ENCODE peak calls at places on chromosome 5, in five cellular contexts. Y is H1, G is endothelial cell, K is thyroid gland, R is Peyer's patch. X is an unnamed sample.

GRCh38 chr5:83396662-83397061 is 74.9 kb upstream of the VCAN start:
- DNase-seq in Y (no peak), R (no peak), K (no peak), G (no peak), X (no peak)

GRCh38 chr5:10481241-10481932 is 39.7 kb downstream of the ROPN1L start:
- DNase-seq in K (no peak), G (no peak), Y (no peak), R (no peak), X (no peak)

GRCh38 chr5:172640822-172641358 is at the start of gene NEURL1B:
- DNase-seq in G (peak), R (peak), Y (no peak), K (peak), X (peak)

GRCh38 chr5:58999804-59000595 is 417.1 kb downstream of the RAB3C start:
- DNase-seq in K (no peak), R (no peak), G (no peak), Y (no peak), X (peak)

GRCh38 chr5:54719384-54720306 is 202.1 kb downstream of the SNX18 start:
- DNase-seq in R (no peak), K (peak), Y (peak), G (no peak), X (no peak)

GRCh38 chr5:10994088-10994986 is 233.3 kb upstream of the DAP start:
- DNase-seq in Y (no peak), R (no peak), G (no peak), K (no peak), X (no peak)

GRCh38 chr5:72290356-72291133 is 29.5 kb downstream of the MRPS27 start:
- DNase-seq in Y (no peak), R (no peak), G (no peak), K (no peak), X (no peak)

GRCh38 chr5:15010936-15011335 is 139.4 kb upstream of the ANKH start:
- DNase-seq in R (no peak), G (no peak), Y (no peak), K (no peak), X (no peak)

GRCh38 chr5:33936004-33936380 is 194 bp upstream of the RXFP3 start:
- DNase-seq in K (peak), Y (no peak), R (no peak), G (peak), X (peak)

GRCh38 chr5:178214160-178214803 is 9.9 kb downstream of the HNRNPAB start:
- DNase-seq in K (no peak), R (no peak), G (no peak), Y (no peak), X (no peak)

GRCh38 chr5:14202462-14202861 is 59.3 kb downstream of the TRIO start:
- DNase-seq in Y (no peak), G (no peak), K (no peak), R (no peak), X (no peak)

GRCh38 chr5:92309336-92309991 is 926.3 kb upstream of the ARRDC3 start:
- DNase-seq in Y (no peak), R (no peak), K (no peak), G (no peak), X (no peak)

GRCh38 chr5:67693956-67694564 is 497.5 kb upstream of the CD180 start:
- DNase-seq in K (peak), R (peak), Y (no peak), G (no peak), X (no peak)

GRCh38 chr5:31641059-31641458 is 2.1 kb downstream of the PDZD2 start:
- DNase-seq in Y (no peak), R (no peak), G (no peak), K (no peak), X (no peak)

GRCh38 chr5:148425808-148426207 is 42.0 kb downstream of the FBXO38 start:
- DNase-seq in K (no peak), Y (no peak), R (no peak), G (no peak), X (no peak)

GRCh38 chr5:146205499-146206202 is 2.2 kb downstream of the RBM27 start:
- DNase-seq in G (no peak), R (no peak), K (no peak), Y (no peak), X (no peak)

GRCh38 chr5:38259062-38259857 is 901 bp downstream of the EGFLAM start:
- DNase-seq in K (no peak), Y (no peak), R (no peak), G (no peak), X (no peak)

GRCh38 chr5:66744040-66744439 is 147.8 kb downstream of the MAST4 start:
- DNase-seq in R (no peak), G (no peak), Y (no peak), K (no peak), X (no peak)

GRCh38 chr5:160119142-160119904 is at the start of gene PWWP2A:
- DNase-seq in R (peak), G (peak), K (peak), Y (peak), X (peak)
- TF ChIP-seq CTCF in R (peak), G (no peak), K (no peak), Y (no peak), X (no peak)

GRCh38 chr5:79080804-79081203 is 11.2 kb downstream of the BHMT2 start:
- DNase-seq in Y (no peak), G (no peak), R (no peak), K (no peak), X (no peak)

GRCh38 chr5:79074641-79075040 is 5.1 kb downstream of the BHMT2 start:
- DNase-seq in G (no peak), Y (no peak), R (no peak), K (no peak), X (no peak)

GRCh38 chr5:79077680-79078365 is 8.3 kb downstream of the BHMT2 start:
- DNase-seq in R (no peak), K (no peak), Y (no peak), G (no peak), X (no peak)

GRCh38 chr5:79076819-79077218 is 7.3 kb downstream of the BHMT2 start:
- DNase-seq in Y (no peak), R (no peak), G (no peak), K (no peak), X (no peak)

GRCh38 chr5:79075646-79076426 is 6.3 kb downstream of the BHMT2 start:
- DNase-seq in R (no peak), Y (no peak), K (no peak), G (no peak), X (no peak)
- TF ChIP-seq CTCF in R (no peak), Y (peak), K (no peak), G (no peak), X (no peak)

DNA sequence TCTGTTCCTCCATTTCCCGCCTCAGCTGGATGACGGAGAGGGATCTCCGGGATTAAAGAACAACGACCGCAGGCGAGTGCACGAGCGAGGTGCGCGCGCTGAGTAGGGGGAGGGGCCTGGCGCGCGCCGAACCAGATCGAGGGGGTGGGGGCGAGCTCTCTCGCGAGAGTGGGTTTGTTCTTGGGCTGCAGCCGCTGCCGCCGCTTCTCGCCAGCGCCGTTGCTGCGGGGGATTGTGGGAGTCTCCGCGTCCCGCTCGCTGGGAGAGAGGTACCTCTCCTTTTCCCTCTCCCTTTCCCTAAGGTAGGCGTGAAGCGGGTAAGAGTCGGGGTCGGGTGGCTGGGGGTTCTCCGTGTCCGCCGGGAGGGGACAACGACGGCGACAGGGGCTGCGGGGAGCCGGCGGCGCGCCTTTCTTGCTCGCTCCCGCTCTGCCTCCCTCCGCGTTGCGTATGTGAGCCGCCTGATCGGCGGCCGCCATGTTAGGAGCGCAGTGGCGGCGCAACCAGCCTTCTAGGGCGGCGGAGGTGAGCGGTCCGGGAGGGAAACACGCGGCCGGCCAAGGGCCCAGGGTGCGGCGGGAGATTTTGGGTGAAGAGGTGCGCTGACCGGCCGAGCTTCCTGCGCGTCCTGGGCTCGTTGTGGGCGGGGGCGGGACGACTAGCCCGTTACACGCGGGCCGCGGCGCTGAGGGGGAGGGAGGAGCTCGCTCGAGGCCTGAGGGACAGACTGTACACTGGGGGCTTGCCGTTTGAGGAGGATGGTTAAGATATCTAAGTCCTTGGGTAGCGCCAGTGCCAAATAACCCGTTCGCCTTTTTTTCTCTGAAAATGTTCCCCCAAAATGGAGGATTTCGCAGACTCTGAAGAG is at the start of gene MATR3:
- DNase-seq in K (peak), Y (peak), R (peak), G (peak), X (peak)
- TF ChIP-seq CTCF in K (no peak), Y (no peak), R (no peak), G (no peak), X (no peak)

GRCh38 chr5:82106207-82106606 is 134.4 kb downstream of the ATG10 start:
- DNase-seq in R (no peak), K (peak), Y (no peak), G (no peak), X (no peak)

GRCh38 chr5:82105457-82105856 is 133.6 kb downstream of the ATG10 start:
- DNase-seq in G (no peak), K (no peak), R (no peak), Y (no peak), X (no peak)

GRCh38 chr5:82106806-82107205 is 135.0 kb downstream of the ATG10 start:
- DNase-seq in K (no peak), G (no peak), Y (no peak), R (no peak), X (no peak)

GRCh38 chr5:82109013-82109412 is 137.2 kb downstream of the ATG10 start:
- DNase-seq in R (no peak), K (no peak), Y (no peak), G (no peak), X (no peak)

DNA sequence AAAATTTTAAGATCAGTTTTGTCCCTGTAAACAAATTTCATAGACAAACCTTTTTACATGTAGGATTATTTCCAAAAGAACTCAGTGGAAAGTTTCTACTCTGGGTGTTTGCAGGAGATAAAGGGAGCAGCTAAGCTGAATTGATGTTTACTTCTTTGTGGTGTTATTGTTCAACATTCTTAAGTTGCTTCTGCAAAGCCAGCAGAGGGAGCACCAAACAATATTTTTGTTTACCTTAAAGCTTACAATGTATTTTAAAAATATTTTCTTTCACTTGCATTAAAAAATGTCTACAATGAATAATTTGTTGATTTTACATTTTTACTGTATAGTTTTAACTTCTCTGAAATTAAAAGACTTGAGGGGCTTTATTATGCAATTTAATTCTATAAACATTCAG is 135.5 kb downstream of the ATG10 start:
- DNase-seq in R (no peak), K (no peak), G (no peak), Y (no peak), X (no peak)
- TF ChIP-seq CTCF in R (no peak), K (no peak), G (peak), Y (peak), X (peak)

GRCh38 chr5:169577966-169578365 is 5.6 kb upstream of the SPDL1 start:
- DNase-seq in R (no peak), G (no peak), Y (no peak), K (peak), X (no peak)
- TF ChIP-seq CTCF in R (peak), G (no peak), Y (peak), K (peak), X (no peak)

DNA sequence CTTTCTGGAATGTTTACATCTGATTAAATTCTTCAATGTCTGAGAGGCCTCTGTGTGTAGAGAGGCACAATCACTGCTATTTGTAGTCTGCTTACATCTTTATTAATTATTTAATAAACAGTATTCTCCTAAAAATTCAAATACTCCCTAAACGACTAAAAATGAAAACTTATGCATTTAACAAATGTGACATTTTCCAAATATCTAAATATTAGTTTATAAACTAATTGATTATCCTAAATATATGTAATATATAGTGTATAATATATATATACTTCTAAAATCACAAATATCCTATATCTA is 57.7 kb upstream of the ZBED3 start:
- DNase-seq in K (no peak), R (no peak), Y (no peak), G (no peak), X (no peak)
- TF ChIP-seq CTCF in K (no peak), R (no peak), Y (no peak), G (peak), X (no peak)

X was measured in glutamatergic neuron.